ENCODE peak calls at places on chromosomes 7 and 10, in six cellular contexts. I is transverse colon, O is esophagus muscularis mucosa, F is SK-N-SH, W is A549, C is ovary. Z is an unnamed sample.

GRCh38 chr7:123242467-123243097 is 42.8 kb upstream of the SLC13A1 start:
- DNase-seq in I (peak; percentile 8), O (no peak), F (peak; percentile 8), W (no peak), C (no peak), Z (no peak)

GRCh38 chr7:16647435-16647960 is 1.5 kb downstream of the BZW2 start:
- DNase-seq in I (no peak), O (no peak), F (no peak), W (no peak), C (no peak), Z (no peak)

GRCh38 chr7:142760071-142760642 is 10.6 kb upstream of the PRSS2 start:
- DNase-seq in I (no peak), O (no peak), F (no peak), W (no peak), C (no peak), Z (no peak)

GRCh38 chr7:51344406-51344805 is 27.8 kb upstream of the COBL start:
- DNase-seq in I (no peak), O (no peak), F (no peak), W (no peak), C (no peak), Z (no peak)

GRCh38 chr10:117374506-117375359 is 507 bp downstream of the PDZD8 start:
- DNase-seq in I (peak; percentile 39), O (no peak), F (peak; percentile 54), W (peak; percentile 29), C (no peak), Z (peak; percentile 79)

GRCh38 chr7:24713850-24714675 is 43.2 kb downstream of the GSDME start:
- DNase-seq in I (no peak), O (peak; percentile 60), F (no peak), W (no peak), C (no peak), Z (no peak)

GRCh38 chr10:101986277-101986971 is 69.5 kb downstream of the ARMH3 start:
- DNase-seq in I (peak; percentile 23), O (no peak), F (peak; percentile 24), W (no peak), C (peak; percentile 50), Z (no peak)

GRCh38 chr10:84565881-84566280 is 237.5 kb downstream of the CCSER2 start:
- DNase-seq in I (no peak), O (no peak), F (no peak), W (no peak), C (no peak), Z (no peak)

GRCh38 chr10:101835406-101835805 is 8.2 kb downstream of the KCNIP2 start:
- DNase-seq in I (no peak), O (no peak), F (no peak), W (no peak), C (peak; percentile 17), Z (no peak)

GRCh38 chr7:1136841-1137516 is 23.0 kb downstream of the ZFAND2A start:
- DNase-seq in I (no peak), O (no peak), F (peak; percentile 49), W (peak; percentile 60), C (no peak), Z (no peak)

GRCh38 chr7:116724560-116725231 is 52.7 kb downstream of the MET start:
- DNase-seq in I (no peak), O (no peak), F (no peak), W (no peak), C (no peak), Z (no peak)

GRCh38 chr7:74627699-74628411 is 29.7 kb upstream of the GTF2I start:
- DNase-seq in I (peak; percentile 66), O (no peak), F (peak; percentile 45), W (no peak), C (peak; percentile 63), Z (no peak)

GRCh38 chr7:23539494-23539907 is 7.7 kb upstream of the TRA2A start:
- DNase-seq in I (no peak), O (no peak), F (no peak), W (no peak), C (no peak), Z (no peak)

GRCh38 chr7:236967-237366 is 44.6 kb downstream of the FAM20C start:
- DNase-seq in I (no peak), O (no peak), F (no peak), W (no peak), C (no peak), Z (no peak)

GRCh38 chr10:86611386-86611785 is 43.0 kb upstream of the OPN4 start:
- DNase-seq in I (no peak), O (no peak), F (no peak), W (no peak), C (no peak), Z (no peak)

GRCh38 chr7:66016131-66016461 is 34.1 kb upstream of the GUSB start:
- DNase-seq in I (no peak), O (no peak), F (peak; percentile 23), W (no peak), C (no peak), Z (no peak)

GRCh38 chr7:27122075-27122910 is 8.3 kb downstream of the HOXA4 start:
- DNase-seq in I (peak; percentile 83), O (no peak), F (no peak), W (peak; percentile 55), C (no peak), Z (no peak)

GRCh38 chr7:37357277-37357996 is 91.2 kb downstream of the ELMO1 start:
- DNase-seq in I (no peak), O (no peak), F (no peak), W (no peak), C (no peak), Z (no peak)

GRCh38 chr7:141693082-141693481 is 8.9 kb downstream of the DENND11 start:
- DNase-seq in I (no peak), O (no peak), F (no peak), W (no peak), C (no peak), Z (no peak)

GRCh38 chr10:60312818-60313588 is 76.7 kb downstream of the ANK3 start:
- DNase-seq in I (no peak), O (no peak), F (no peak), W (no peak), C (no peak), Z (no peak)

GRCh38 chr7:87447251-87447650 is 28.2 kb downstream of the ABCB4 start:
- DNase-seq in I (no peak), O (no peak), F (no peak), W (no peak), C (no peak), Z (no peak)

GRCh38 chr10:70779685-70780369 is 5.3 kb downstream of the TBATA start:
- DNase-seq in I (peak; percentile 53), O (peak; percentile 89), F (peak; percentile 7), W (no peak), C (no peak), Z (no peak)

GRCh38 chr7:30423793-30424505 is 54.6 kb downstream of the NOD1 start:
- DNase-seq in I (no peak), O (no peak), F (no peak), W (no peak), C (no peak), Z (no peak)

GRCh38 chr10:115022754-115023153 is 70.4 kb upstream of the ATRNL1 start:
- DNase-seq in I (no peak), O (peak; percentile 8), F (no peak), W (no peak), C (no peak), Z (no peak)

GRCh38 chr7:20352573-20353304 is 22.0 kb downstream of the ITGB8 start:
- DNase-seq in I (no peak), O (no peak), F (no peak), W (peak; percentile 85), C (no peak), Z (no peak)

DNA sequence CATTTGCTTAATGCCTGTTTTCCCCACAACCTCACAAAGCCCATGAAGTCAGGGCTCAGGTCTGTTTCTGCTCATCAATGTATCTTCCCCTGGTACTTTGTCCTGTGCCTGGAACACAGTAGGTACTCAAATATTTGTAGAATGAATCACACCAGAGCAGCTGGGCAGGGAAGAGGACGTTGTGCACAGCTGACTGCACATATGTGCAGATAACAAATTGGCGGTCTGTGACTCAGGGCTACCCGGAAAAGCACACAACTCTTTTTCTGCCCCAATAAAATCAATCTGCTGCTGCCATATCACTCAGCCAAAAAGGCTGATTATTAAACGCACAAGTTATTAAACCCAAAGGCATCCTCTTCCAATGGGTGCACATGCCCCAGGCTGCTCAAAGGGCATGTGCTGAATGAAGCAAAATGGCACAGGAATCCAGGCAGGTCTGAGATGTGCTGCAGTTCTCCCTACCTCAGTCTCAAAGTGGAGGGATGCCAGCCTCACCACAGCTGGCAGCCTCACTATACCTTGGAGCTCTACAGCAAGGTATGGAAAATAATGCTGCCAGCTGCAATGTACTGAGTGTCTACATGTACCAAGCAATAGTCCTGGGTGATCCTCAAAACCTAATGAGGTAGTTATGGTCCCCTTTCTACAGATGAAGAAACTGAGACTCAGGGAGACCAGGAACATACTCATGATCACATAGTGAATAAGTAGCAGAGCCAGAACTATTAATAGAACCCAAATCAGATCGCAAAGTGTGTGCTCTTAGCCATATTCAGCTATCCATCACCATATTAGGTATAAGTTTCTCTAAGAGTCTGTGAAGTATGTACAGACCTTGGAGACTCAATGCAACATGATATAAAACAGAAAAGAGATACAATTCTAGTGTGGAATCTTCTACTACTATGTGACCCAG is 43.4 kb downstream of the SORBS1 start:
- DNase-seq in I (no peak), O (no peak), F (no peak), W (no peak), C (no peak), Z (no peak)
- TF ChIP-seq EP300 in I (no peak), O (no peak), F (no peak), W (no peak), C (no peak), Z (no peak)

GRCh38 chr7:4076701-4077294 is 605.3 kb upstream of the FOXK1 start:
- DNase-seq in I (no peak), O (peak; percentile 82), F (no peak), W (no peak), C (no peak), Z (no peak)
- TF ChIP-seq CTCF in I (no peak), O (no peak), F (no peak), W (no peak), C (no peak), Z (no peak)

GRCh38 chr10:131049051-131049450 is 262.5 kb downstream of the TCERG1L start:
- DNase-seq in I (no peak), O (no peak), F (no peak), W (no peak), C (no peak), Z (no peak)
- TF ChIP-seq EP300 in I (no peak), O (no peak), F (no peak), W (no peak), C (no peak), Z (no peak)

GRCh38 chr10:111039522-111039921 is 37.3 kb upstream of the ADRA2A start:
- DNase-seq in I (no peak), O (no peak), F (no peak), W (no peak), C (no peak), Z (no peak)

GRCh38 chr10:111034598-111035310 is 42.1 kb upstream of the ADRA2A start:
- DNase-seq in I (no peak), O (no peak), F (no peak), W (no peak), C (no peak), Z (no peak)

GRCh38 chr10:111035542-111035941 is 41.3 kb upstream of the ADRA2A start:
- DNase-seq in I (no peak), O (no peak), F (no peak), W (no peak), C (no peak), Z (no peak)

DNA sequence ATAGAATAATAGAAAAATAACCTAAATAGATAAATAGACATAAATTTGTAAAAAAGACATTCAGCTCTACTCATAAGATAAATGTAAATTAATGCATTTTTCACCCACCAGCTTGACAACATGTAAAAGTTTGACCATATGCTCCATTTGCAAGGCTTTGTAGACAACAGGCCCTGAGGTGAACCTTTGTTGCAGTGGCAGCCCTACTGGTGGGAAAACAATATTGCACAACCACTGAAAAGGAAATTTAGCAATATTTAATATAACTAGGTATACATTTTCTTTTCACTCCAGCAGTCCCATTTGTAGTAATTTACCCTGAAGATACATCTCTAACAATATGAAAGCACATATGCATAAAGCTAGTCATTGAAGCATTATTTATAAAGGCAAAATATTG is 39.0 kb upstream of the ADRA2A start:
- DNase-seq in I (no peak), O (no peak), F (no peak), W (peak; percentile 5), C (no peak), Z (no peak)
- TF ChIP-seq CTCF in I (no peak), O (no peak), F (peak; percentile 27), W (no peak), C (no peak), Z (no peak)